ENCODE peak calls at places on chromosome 1, in six cellular contexts. One of them, this sample, is unnamed.

GRCh38 chr1:223143760-223144248 is 756 bp upstream of the TLR5 start:
- ATAC-seq in left cardiac atrium: peak
- ATAC-seq in left ventricle myocardium superior: peak
- ATAC-seq in activated T-cell treated with anti-CD3 and anti-CD28 coated beads, Interleukin-2, amount 50 U/mL, for 72 hours: peak
- ATAC-seq in WTC11: no peak
- ATAC-seq in Right ventricle myocardium superior: peak
- ATAC-seq in this sample: peak

GRCh38 chr1:209648931-209649776 is 3.1 kb downstream of the LAMB3 start:
- ATAC-seq in left cardiac atrium: peak
- ATAC-seq in Right ventricle myocardium superior: no peak
- ATAC-seq in activated T-cell treated with anti-CD3 and anti-CD28 coated beads, Interleukin-2, amount 50 U/mL, for 72 hours: peak
- ATAC-seq in left ventricle myocardium superior: peak
- ATAC-seq in WTC11: no peak
- ATAC-seq in this sample: peak

GRCh38 chr1:82979593-82980230 is 1019.2 kb downstream of the TTLL7 start:
- ATAC-seq in WTC11: no peak
- ATAC-seq in activated T-cell treated with anti-CD3 and anti-CD28 coated beads, Interleukin-2, amount 50 U/mL, for 72 hours: no peak
- ATAC-seq in left cardiac atrium: no peak
- ATAC-seq in left ventricle myocardium superior: no peak
- ATAC-seq in Right ventricle myocardium superior: no peak
- ATAC-seq in this sample: no peak

GRCh38 chr1:66351913-66352312 is 182.0 kb upstream of the SGIP1 start:
- ATAC-seq in WTC11: no peak
- ATAC-seq in Right ventricle myocardium superior: no peak
- ATAC-seq in left ventricle myocardium superior: peak
- ATAC-seq in activated T-cell treated with anti-CD3 and anti-CD28 coated beads, Interleukin-2, amount 50 U/mL, for 72 hours: peak
- ATAC-seq in left cardiac atrium: peak
- ATAC-seq in this sample: peak

GRCh38 chr1:89881415-89882058 is 60.7 kb downstream of the LRRC8D start:
- ATAC-seq in Right ventricle myocardium superior: peak
- ATAC-seq in left cardiac atrium: no peak
- ATAC-seq in activated T-cell treated with anti-CD3 and anti-CD28 coated beads, Interleukin-2, amount 50 U/mL, for 72 hours: peak
- ATAC-seq in WTC11: no peak
- ATAC-seq in left ventricle myocardium superior: peak
- ATAC-seq in this sample: peak

GRCh38 chr1:206467915-206468314 is 2.4 kb upstream of the IKBKE start:
- ATAC-seq in left cardiac atrium: peak
- ATAC-seq in activated T-cell treated with anti-CD3 and anti-CD28 coated beads, Interleukin-2, amount 50 U/mL, for 72 hours: no peak
- ATAC-seq in Right ventricle myocardium superior: peak
- ATAC-seq in WTC11: no peak
- ATAC-seq in left ventricle myocardium superior: peak
- ATAC-seq in this sample: no peak

GRCh38 chr1:202187040-202187671 is 6.4 kb upstream of the LGR6 start:
- ATAC-seq in Right ventricle myocardium superior: no peak
- ATAC-seq in activated T-cell treated with anti-CD3 and anti-CD28 coated beads, Interleukin-2, amount 50 U/mL, for 72 hours: no peak
- ATAC-seq in WTC11: no peak
- ATAC-seq in left ventricle myocardium superior: no peak
- ATAC-seq in left cardiac atrium: no peak
- ATAC-seq in this sample: no peak

GRCh38 chr1:98732985-98733781 is 71.7 kb downstream of the SNX7 start:
- ATAC-seq in WTC11: peak
- ATAC-seq in left cardiac atrium: no peak
- ATAC-seq in activated T-cell treated with anti-CD3 and anti-CD28 coated beads, Interleukin-2, amount 50 U/mL, for 72 hours: no peak
- ATAC-seq in left ventricle myocardium superior: no peak
- ATAC-seq in Right ventricle myocardium superior: no peak
- ATAC-seq in this sample: no peak

GRCh38 chr1:232912845-232913580 is 37.4 kb upstream of the NTPCR start:
- ATAC-seq in activated T-cell treated with anti-CD3 and anti-CD28 coated beads, Interleukin-2, amount 50 U/mL, for 72 hours: no peak
- ATAC-seq in WTC11: no peak
- ATAC-seq in left ventricle myocardium superior: peak
- ATAC-seq in left cardiac atrium: no peak
- ATAC-seq in Right ventricle myocardium superior: no peak
- ATAC-seq in this sample: no peak

GRCh38 chr1:198199105-198199504 is 42.3 kb downstream of the NEK7 start:
- ATAC-seq in left cardiac atrium: no peak
- ATAC-seq in activated T-cell treated with anti-CD3 and anti-CD28 coated beads, Interleukin-2, amount 50 U/mL, for 72 hours: no peak
- ATAC-seq in WTC11: peak
- ATAC-seq in left ventricle myocardium superior: peak
- ATAC-seq in Right ventricle myocardium superior: no peak
- ATAC-seq in this sample: peak

GRCh38 chr1:175172503-175172902 is 20.1 kb downstream of the KIAA0040 start:
- ATAC-seq in left ventricle myocardium superior: no peak
- ATAC-seq in left cardiac atrium: no peak
- ATAC-seq in Right ventricle myocardium superior: no peak
- ATAC-seq in activated T-cell treated with anti-CD3 and anti-CD28 coated beads, Interleukin-2, amount 50 U/mL, for 72 hours: no peak
- ATAC-seq in WTC11: no peak
- ATAC-seq in this sample: no peak

GRCh38 chr1:208631516-208631915 is 387.3 kb upstream of the PLXNA2 start:
- ATAC-seq in activated T-cell treated with anti-CD3 and anti-CD28 coated beads, Interleukin-2, amount 50 U/mL, for 72 hours: no peak
- ATAC-seq in Right ventricle myocardium superior: no peak
- ATAC-seq in left ventricle myocardium superior: no peak
- ATAC-seq in left cardiac atrium: no peak
- ATAC-seq in WTC11: no peak
- ATAC-seq in this sample: no peak

GRCh38 chr1:160722726-160723125 is 11.1 kb upstream of the CD48 start:
- ATAC-seq in left cardiac atrium: no peak
- ATAC-seq in left ventricle myocardium superior: no peak
- ATAC-seq in activated T-cell treated with anti-CD3 and anti-CD28 coated beads, Interleukin-2, amount 50 U/mL, for 72 hours: no peak
- ATAC-seq in WTC11: no peak
- ATAC-seq in Right ventricle myocardium superior: no peak
- ATAC-seq in this sample: peak

GRCh38 chr1:7004181-7004580 is 218.9 kb downstream of the CAMTA1 start:
- ATAC-seq in left ventricle myocardium superior: no peak
- ATAC-seq in WTC11: no peak
- ATAC-seq in Right ventricle myocardium superior: no peak
- ATAC-seq in activated T-cell treated with anti-CD3 and anti-CD28 coated beads, Interleukin-2, amount 50 U/mL, for 72 hours: no peak
- ATAC-seq in left cardiac atrium: no peak
- ATAC-seq in this sample: no peak

GRCh38 chr1:162158624-162159271 is 89.3 kb downstream of the NOS1AP start:
- ATAC-seq in left cardiac atrium: no peak
- ATAC-seq in Right ventricle myocardium superior: no peak
- ATAC-seq in activated T-cell treated with anti-CD3 and anti-CD28 coated beads, Interleukin-2, amount 50 U/mL, for 72 hours: no peak
- ATAC-seq in left ventricle myocardium superior: no peak
- ATAC-seq in WTC11: no peak
- ATAC-seq in this sample: no peak

GRCh38 chr1:92599184-92599583 is 112.5 kb upstream of the GFI1 start:
- ATAC-seq in activated T-cell treated with anti-CD3 and anti-CD28 coated beads, Interleukin-2, amount 50 U/mL, for 72 hours: no peak
- ATAC-seq in left ventricle myocardium superior: no peak
- ATAC-seq in Right ventricle myocardium superior: no peak
- ATAC-seq in WTC11: no peak
- ATAC-seq in left cardiac atrium: no peak
- ATAC-seq in this sample: no peak

GRCh38 chr1:17661546-17662157 is 93.5 kb upstream of the ACTL8 start:
- ATAC-seq in left cardiac atrium: peak
- ATAC-seq in Right ventricle myocardium superior: peak
- ATAC-seq in activated T-cell treated with anti-CD3 and anti-CD28 coated beads, Interleukin-2, amount 50 U/mL, for 72 hours: no peak
- ATAC-seq in left ventricle myocardium superior: peak
- ATAC-seq in WTC11: peak
- ATAC-seq in this sample: no peak

GRCh38 chr1:202162049-202162417 is 1.6 kb upstream of the PTPN7 start:
- ATAC-seq in left cardiac atrium: peak
- ATAC-seq in WTC11: no peak
- ATAC-seq in Right ventricle myocardium superior: no peak
- ATAC-seq in left ventricle myocardium superior: no peak
- ATAC-seq in activated T-cell treated with anti-CD3 and anti-CD28 coated beads, Interleukin-2, amount 50 U/mL, for 72 hours: peak
- ATAC-seq in this sample: peak

GRCh38 chr1:86714159-86714558 is 9.8 kb downstream of the SH3GLB1 start:
- ATAC-seq in activated T-cell treated with anti-CD3 and anti-CD28 coated beads, Interleukin-2, amount 50 U/mL, for 72 hours: peak
- ATAC-seq in Right ventricle myocardium superior: peak
- ATAC-seq in left ventricle myocardium superior: peak
- ATAC-seq in left cardiac atrium: peak
- ATAC-seq in WTC11: peak
- ATAC-seq in this sample: peak

GRCh38 chr1:206551985-206552325 is 44.6 kb downstream of the RASSF5 start:
- ATAC-seq in WTC11: no peak
- ATAC-seq in left cardiac atrium: no peak
- ATAC-seq in left ventricle myocardium superior: no peak
- ATAC-seq in activated T-cell treated with anti-CD3 and anti-CD28 coated beads, Interleukin-2, amount 50 U/mL, for 72 hours: peak
- ATAC-seq in Right ventricle myocardium superior: no peak
- ATAC-seq in this sample: peak

GRCh38 chr1:25621876-25622275 is 5.3 kb downstream of the MAN1C1 start:
- ATAC-seq in Right ventricle myocardium superior: no peak
- ATAC-seq in WTC11: no peak
- ATAC-seq in activated T-cell treated with anti-CD3 and anti-CD28 coated beads, Interleukin-2, amount 50 U/mL, for 72 hours: no peak
- ATAC-seq in left ventricle myocardium superior: no peak
- ATAC-seq in left cardiac atrium: no peak
- ATAC-seq in this sample: peak

GRCh38 chr1:198794498-198794897 is 155.7 kb downstream of the PTPRC start:
- ATAC-seq in activated T-cell treated with anti-CD3 and anti-CD28 coated beads, Interleukin-2, amount 50 U/mL, for 72 hours: peak
- ATAC-seq in left cardiac atrium: no peak
- ATAC-seq in WTC11: no peak
- ATAC-seq in left ventricle myocardium superior: no peak
- ATAC-seq in Right ventricle myocardium superior: no peak
- ATAC-seq in this sample: peak

GRCh38 chr1:66648896-66649597 is 103.2 kb upstream of the DYNLT5 start:
- ATAC-seq in WTC11: no peak
- ATAC-seq in activated T-cell treated with anti-CD3 and anti-CD28 coated beads, Interleukin-2, amount 50 U/mL, for 72 hours: no peak
- ATAC-seq in left ventricle myocardium superior: no peak
- ATAC-seq in Right ventricle myocardium superior: no peak
- ATAC-seq in left cardiac atrium: no peak
- ATAC-seq in this sample: no peak

GRCh38 chr1:166822385-166822784 is 16.9 kb upstream of the POGK start:
- ATAC-seq in Right ventricle myocardium superior: no peak
- ATAC-seq in left cardiac atrium: no peak
- ATAC-seq in activated T-cell treated with anti-CD3 and anti-CD28 coated beads, Interleukin-2, amount 50 U/mL, for 72 hours: no peak
- ATAC-seq in left ventricle myocardium superior: no peak
- ATAC-seq in WTC11: peak
- ATAC-seq in this sample: no peak

GRCh38 chr1:31441073-31441472 is 28.1 kb downstream of the SERINC2 start:
- ATAC-seq in activated T-cell treated with anti-CD3 and anti-CD28 coated beads, Interleukin-2, amount 50 U/mL, for 72 hours: no peak
- ATAC-seq in left ventricle myocardium superior: no peak
- ATAC-seq in WTC11: no peak
- ATAC-seq in Right ventricle myocardium superior: no peak
- ATAC-seq in left cardiac atrium: no peak
- ATAC-seq in this sample: no peak

GRCh38 chr1:210698661-210699060 is 370.0 kb downstream of the HHAT start:
- ATAC-seq in WTC11: no peak
- ATAC-seq in activated T-cell treated with anti-CD3 and anti-CD28 coated beads, Interleukin-2, amount 50 U/mL, for 72 hours: no peak
- ATAC-seq in Right ventricle myocardium superior: no peak
- ATAC-seq in left cardiac atrium: no peak
- ATAC-seq in left ventricle myocardium superior: no peak
- ATAC-seq in this sample: no peak

GRCh38 chr1:215200121-215200520 is 117.6 kb downstream of the KCNK2 start:
- ATAC-seq in left ventricle myocardium superior: no peak
- ATAC-seq in left cardiac atrium: no peak
- ATAC-seq in Right ventricle myocardium superior: no peak
- ATAC-seq in WTC11: peak
- ATAC-seq in activated T-cell treated with anti-CD3 and anti-CD28 coated beads, Interleukin-2, amount 50 U/mL, for 72 hours: no peak
- ATAC-seq in this sample: no peak

GRCh38 chr1:159054427-159054826 is 22.1 kb downstream of the AIM2 start:
- ATAC-seq in left ventricle myocardium superior: no peak
- ATAC-seq in WTC11: no peak
- ATAC-seq in Right ventricle myocardium superior: no peak
- ATAC-seq in activated T-cell treated with anti-CD3 and anti-CD28 coated beads, Interleukin-2, amount 50 U/mL, for 72 hours: no peak
- ATAC-seq in left cardiac atrium: peak
- ATAC-seq in this sample: peak

GRCh38 chr1:94739521-94740061 is 80.6 kb upstream of the SLC44A3 start:
- ATAC-seq in activated T-cell treated with anti-CD3 and anti-CD28 coated beads, Interleukin-2, amount 50 U/mL, for 72 hours: no peak
- ATAC-seq in WTC11: no peak
- ATAC-seq in left cardiac atrium: peak
- ATAC-seq in left ventricle myocardium superior: peak
- ATAC-seq in Right ventricle myocardium superior: no peak
- ATAC-seq in this sample: no peak

GRCh38 chr1:37609002-37609401 is 13.3 kb upstream of the GNL2 start:
- ATAC-seq in Right ventricle myocardium superior: no peak
- ATAC-seq in left ventricle myocardium superior: no peak
- ATAC-seq in activated T-cell treated with anti-CD3 and anti-CD28 coated beads, Interleukin-2, amount 50 U/mL, for 72 hours: no peak
- ATAC-seq in left cardiac atrium: no peak
- ATAC-seq in WTC11: no peak
- ATAC-seq in this sample: no peak

This sample was measured in activated T-helper 17 cell treated with anti-CD3 and anti-CD28 coated beads, Interleukin-2, amount 50 U/mL, for 72 hours.